ENCODE peak calls at places on chromosomes 1 and 21, in four cellular contexts. B is neural progenitor cell; T is CD8-positive, alpha-beta T cell; H is right lobe of liver. E is an unnamed sample. For H3K4me1, the result is how much of the 10 kb centered on the place peaks cover.

GRCh38 chr1:43930168-43930948 is 3.2 kb upstream of the ARTN start:
- DNase-seq in B (peak), T (no peak), H (no peak), E (no peak)

GRCh38 chr1:153790282-153790995 is 15.2 kb downstream of the SLC27A3 start:
- DNase-seq in B (no peak), H (peak), T (no peak), E (no peak)

GRCh38 chr1:204154525-204155255 is 2.8 kb upstream of the ETNK2 start:
- DNase-seq in T (no peak), H (no peak), B (no peak), E (no peak)

GRCh38 chr1:53442297-53442696 is 16.9 kb upstream of the DMRTB1 start:
- DNase-seq in T (no peak), H (no peak), B (peak), E (no peak)

GRCh38 chr1:30790850-30791778 is 33.5 kb upstream of the LAPTM5 start:
- DNase-seq in H (peak), B (no peak), T (no peak), E (no peak)

GRCh38 chr21:25186278-25186677 is 421.0 kb downstream of the MRPL39 start:
- DNase-seq in T (no peak), H (no peak), B (no peak), E (no peak)

GRCh38 chr1:17759114-17759513 is 4.0 kb downstream of the ACTL8 start:
- DNase-seq in H (no peak), B (no peak), T (no peak), E (no peak)

GRCh38 chr1:158527190-158527815 is 26.9 kb downstream of the OR6Y1 start:
- DNase-seq in H (no peak), B (no peak), T (no peak), E (peak)

GRCh38 chr1:201053155-201053860 is 29.8 kb upstream of the KIF21B start:
- DNase-seq in T (no peak), H (no peak), B (no peak), E (no peak)

GRCh38 chr1:85146972-85147359 is 53.9 kb downstream of the SYDE2 start:
- DNase-seq in B (no peak), T (no peak), H (no peak), E (no peak)

GRCh38 chr1:227846265-227846858 is 30.9 kb downstream of the PRSS38 start:
- DNase-seq in H (no peak), T (no peak), B (no peak), E (no peak)

GRCh38 chr21:33101300-33102005 is 31.5 kb downstream of the OLIG1 start:
- DNase-seq in B (peak), T (no peak), H (no peak), E (no peak)

GRCh38 chr1:33927721-33928120 is 63.8 kb downstream of the HMGB4 start:
- DNase-seq in B (no peak), H (no peak), T (no peak), E (no peak)

GRCh38 chr1:191641420-191642215 is 516.6 kb upstream of the RGS18 start:
- DNase-seq in H (no peak), B (no peak), T (no peak), E (no peak)

GRCh38 chr1:158286966-158287365 is 2.8 kb upstream of the CD1C start:
- DNase-seq in B (no peak), H (no peak), T (no peak), E (no peak)

GRCh38 chr1:63368131-63368530 is 704 bp downstream of the ALG6 start:
- DNase-seq in B (no peak), H (no peak), T (no peak), E (no peak)

GRCh38 chr1:42941640-42942330 is 16.9 kb downstream of the SLC2A1 start:
- DNase-seq in H (peak), B (no peak), T (no peak), E (no peak)

GRCh38 chr1:161956097-161956496 is 67.6 kb downstream of the OLFML2B start:
- DNase-seq in T (no peak), B (no peak), H (no peak), E (no peak)

GRCh38 chr1:24898152-24898908 is 31.7 kb downstream of the RUNX3 start:
- DNase-seq in H (peak), T (peak), B (peak), E (no peak)

GRCh38 chr1:119448112-119448511 is 33.2 kb downstream of the HSD3B2 start:
- DNase-seq in H (no peak), B (peak), T (no peak), E (no peak)

GRCh38 chr21:41210405-41211040 is 42.6 kb downstream of the BACE2 start:
- DNase-seq in T (no peak), H (no peak), B (peak), E (no peak)

GRCh38 chr1:23732363-23733224 is 10.7 kb upstream of the ELOA start:
- DNase-seq in H (no peak), T (no peak), B (no peak), E (no peak)

GRCh38 chr1:70675737-70676156 is 264.7 kb downstream of the CTH start:
- DNase-seq in T (no peak), H (no peak), B (peak), E (no peak)

GRCh38 chr1:229027622-229028182 is 243.2 kb upstream of the RAB4A start:
- DNase-seq in B (peak), T (no peak), H (no peak), E (peak)

GRCh38 chr1:36542962-36543515 is 60.3 kb upstream of the CSF3R start:
- DNase-seq in H (no peak), T (no peak), B (peak), E (no peak)

GRCh38 chr1:26546375-26546774 is 16.8 kb downstream of the RPS6KA1 start:
- DNase-seq in B (no peak), T (peak), H (no peak), E (no peak)

GRCh38 chr1:39158330-39159086 is 46.0 kb upstream of the MACF1 start:
- DNase-seq in H (peak), B (peak), T (no peak), E (no peak)

GRCh38 chr1:181094813-181095212 is 6.3 kb downstream of the IER5 start:
- DNase-seq in T (no peak), B (peak), H (no peak), E (no peak)

GRCh38 chr1:235610157-235610556 is 39.4 kb downstream of the GNG4 start:
- DNase-seq in B (no peak), T (no peak), H (no peak), E (no peak)

GRCh38 chr1:235612761-235613160 is 36.8 kb downstream of the GNG4 start:
- DNase-seq in B (no peak), T (no peak), H (no peak), E (no peak)

GRCh38 chr1:235608278-235608677 is 41.3 kb downstream of the GNG4 start:
- DNase-seq in H (no peak), B (no peak), T (no peak), E (no peak)

DNA sequence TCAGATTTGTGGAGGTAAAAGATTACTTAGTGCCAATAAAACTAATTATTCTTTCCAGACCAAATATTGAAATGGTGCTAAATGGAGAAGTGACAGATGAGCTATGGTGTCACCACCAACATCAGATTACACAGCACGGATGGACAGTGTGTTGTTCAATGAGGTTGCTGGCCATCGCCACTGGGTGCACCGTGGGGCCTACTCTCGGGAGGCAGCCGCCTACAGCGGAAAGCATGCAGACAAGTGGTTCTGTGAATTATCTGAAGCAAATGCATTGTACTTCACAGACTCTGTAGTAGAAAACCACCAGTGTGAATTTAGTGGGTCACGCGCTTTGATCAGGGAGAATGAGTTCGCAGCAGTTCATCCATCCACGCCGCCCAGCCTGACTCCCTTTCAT is 42.3 kb downstream of the GNG4 start:
- DNase-seq in B (no peak), H (peak), T (no peak), E (no peak)
- H3K4me1 ChIP-seq in B (under half), H (under half), T (under half), E (under half)

GRCh38 chr1:97308131-97308530 is 586.5 kb downstream of the PTBP2 start:
- DNase-seq in B (no peak), T (no peak), H (no peak), E (no peak)

GRCh38 chr1:97306504-97306903 is 584.9 kb downstream of the PTBP2 start:
- DNase-seq in B (no peak), T (no peak), H (no peak), E (no peak)

GRCh38 chr1:97307151-97307550 is 585.6 kb downstream of the PTBP2 start:
- DNase-seq in H (no peak), B (no peak), T (no peak), E (no peak)

GRCh38 chr1:97304366-97304765 is 582.8 kb downstream of the PTBP2 start:
- DNase-seq in B (no peak), H (no peak), T (no peak), E (no peak)
- H3K4me3 ChIP-seq in B (no peak), H (no peak), T (no peak), E (no peak)

DNA sequence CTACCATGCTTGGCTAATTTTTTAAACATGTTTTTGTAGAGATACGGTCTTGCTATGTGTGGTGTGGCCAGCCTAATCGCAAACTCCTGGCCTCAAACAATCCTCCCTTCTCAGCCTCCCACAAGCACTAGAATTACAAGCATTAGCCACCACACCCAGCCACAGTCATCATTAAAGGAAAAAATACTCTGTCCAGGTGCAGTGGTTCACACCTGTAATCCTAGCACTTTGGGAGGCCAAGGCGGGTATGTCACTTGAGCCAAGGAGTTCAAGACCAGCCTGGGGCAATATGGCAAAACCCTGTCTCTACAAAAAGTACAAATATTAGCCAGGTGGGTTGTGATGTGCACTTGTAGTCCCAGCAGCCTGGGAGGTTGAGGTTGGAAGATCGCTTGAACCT is 25.0 kb upstream of the NLRP3 start:
- DNase-seq in B (no peak), H (no peak), T (no peak), E (no peak)
- H3K27ac ChIP-seq in B (no peak), H (no peak), T (no peak), E (no peak)

GRCh38 chr1:234727018-234727757 is 117.2 kb upstream of the IRF2BP2 start:
- DNase-seq in T (no peak), B (peak), H (no peak), E (no peak)
- H3K4me1 ChIP-seq in T (half or more), B (under half), H (under half), E (half or more)

GRCh38 chr21:42864812-42865211 is 14.5 kb downstream of the WDR4 start:
- DNase-seq in B (no peak), H (no peak), T (no peak), E (no peak)
- H3K4me3 ChIP-seq in B (no peak), H (no peak), T (no peak), E (no peak)

GRCh38 chr1:241219449-241219848 is 137.6 kb downstream of the RGS7 start:
- DNase-seq in H (no peak), B (no peak), T (no peak), E (no peak)

GRCh38 chr1:241212624-241213023 is 144.4 kb downstream of the RGS7 start:
- DNase-seq in H (no peak), T (no peak), B (no peak), E (no peak)

GRCh38 chr1:241215203-241215602 is 141.8 kb downstream of the RGS7 start:
- DNase-seq in B (no peak), T (no peak), H (no peak), E (no peak)

GRCh38 chr1:241213147-241213546 is 143.9 kb downstream of the RGS7 start:
- DNase-seq in H (no peak), B (no peak), T (no peak), E (no peak)

GRCh38 chr1:241215683-241216082 is 141.3 kb downstream of the RGS7 start:
- DNase-seq in B (no peak), T (no peak), H (no peak), E (no peak)
- H3K27ac ChIP-seq in B (no peak), T (no peak), H (no peak), E (no peak)

GRCh38 chr1:117657031-117657430 is 51.2 kb downstream of the TENT5C start:
- DNase-seq in B (no peak), H (no peak), T (no peak), E (no peak)

GRCh38 chr1:117656202-117656641 is 50.4 kb downstream of the TENT5C start:
- DNase-seq in T (peak), B (no peak), H (peak), E (peak)

GRCh38 chr1:117654485-117655219 is 48.8 kb downstream of the TENT5C start:
- DNase-seq in T (no peak), B (no peak), H (no peak), E (peak)

GRCh38 chr1:117653732-117654484 is 48.1 kb downstream of the TENT5C start:
- DNase-seq in H (no peak), T (no peak), B (no peak), E (no peak)

GRCh38 chr1:117655220-117655577 is 49.4 kb downstream of the TENT5C start:
- DNase-seq in B (no peak), T (no peak), H (no peak), E (no peak)
- H3K4me1 ChIP-seq in B (under half), T (half or more), H (under half), E (half or more)

GRCh38 chr1:41395599-41395956 is 34.3 kb downstream of the FOXO6 start:
- DNase-seq in B (no peak), T (no peak), H (no peak), E (no peak)

GRCh38 chr1:41393993-41394392 is 32.8 kb downstream of the FOXO6 start:
- DNase-seq in H (no peak), B (no peak), T (no peak), E (no peak)

GRCh38 chr1:41396084-41396483 is 34.9 kb downstream of the FOXO6 start:
- DNase-seq in B (no peak), H (no peak), T (no peak), E (no peak)

GRCh38 chr1:41394918-41395598 is 33.8 kb downstream of the FOXO6 start:
- DNase-seq in H (no peak), T (no peak), B (peak), E (no peak)

GRCh38 chr1:41394405-41394804 is 33.2 kb downstream of the FOXO6 start:
- DNase-seq in B (peak), H (no peak), T (no peak), E (no peak)
- H3K4me3 ChIP-seq in B (no peak), H (no peak), T (no peak), E (no peak)

E was measured in naive thymus-derived CD4-positive, alpha-beta T cell.